ENCODE peak calls at places on chromosomes 16 and 17, in eight cellular contexts. D is PC-3; V is psoas muscle; E is adrenal gland; W is left ventricle myocardium inferior; X is RWPE2; Q is AG04450; M is CD8-positive, alpha-beta T cell. P is an unnamed sample. For H3K27me3, the result is how much of the 10 kb centered on the place peaks cover.

GRCh38 chr17:73782641-73783381 is 138.6 kb upstream of the SDK2 start:
- DNase-seq in D (peak), V (no peak), E (no peak), W (no peak), X (no peak), Q (no peak), M (no peak), P (no peak)

GRCh38 chr17:50151937-50152547 is 1.6 kb upstream of the PPP1R9B start:
- DNase-seq in D (peak), V (peak), E (peak), W (peak), X (peak), Q (no peak), M (peak), P (peak)

GRCh38 chr16:72986011-72986410 is 61.9 kb downstream of the ZFHX3 start:
- DNase-seq in D (no peak), V (peak), E (peak), W (peak), X (peak), Q (no peak), M (no peak), P (peak)

GRCh38 chr17:3981455-3981854 is 17.2 kb upstream of the ATP2A3 start:
- DNase-seq in D (no peak), V (peak), E (no peak), W (no peak), X (peak), Q (no peak), M (no peak), P (no peak)

GRCh38 chr17:30363715-30364202 is 15.0 kb upstream of the CPD start:
- DNase-seq in D (peak), V (no peak), E (no peak), W (no peak), X (no peak), Q (peak), M (peak), P (no peak)

GRCh38 chr17:59451706-59452105 is 113.7 kb upstream of the DHX40 start:
- DNase-seq in D (peak), V (no peak), E (no peak), W (no peak), X (no peak), Q (no peak), M (no peak), P (no peak)

GRCh38 chr17:67434061-67434525 is 57.0 kb downstream of the PITPNC1 start:
- DNase-seq in D (no peak), V (no peak), E (peak), W (peak), X (no peak), Q (no peak), M (peak), P (peak)

GRCh38 chr16:35602116-35602515 is 2142.7 kb downstream of the TP53TG3F start:
- DNase-seq in D (no peak), V (no peak), E (no peak), W (no peak), X (no peak), Q (no peak), M (no peak), P (no peak)

GRCh38 chr17:7897090-7897489 is 8.5 kb downstream of the CHD3 start:
- DNase-seq in D (peak), V (no peak), E (no peak), W (no peak), X (no peak), Q (no peak), M (no peak), P (no peak)

DNA sequence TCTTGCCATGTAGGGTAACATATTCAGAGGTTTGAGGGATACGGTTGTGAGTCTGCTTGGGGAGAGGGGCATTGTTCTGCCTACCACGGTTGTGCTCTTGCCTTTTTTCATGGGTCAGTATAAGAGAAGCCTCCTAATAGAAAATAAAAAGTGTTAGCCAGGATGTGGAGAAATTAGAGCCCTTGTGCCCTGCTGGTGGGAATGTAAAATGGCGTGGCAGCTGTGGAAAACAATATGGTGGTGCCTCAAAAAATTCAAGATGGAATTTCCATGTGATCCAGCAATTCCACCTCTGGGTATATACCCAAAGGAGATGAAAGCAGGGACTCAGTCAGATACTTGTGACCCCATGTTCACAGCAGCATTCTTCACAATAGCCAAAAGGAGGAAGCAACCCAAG is 14.2 kb upstream of the LRRC75A start:
- DNase-seq in D (no peak), V (no peak), E (no peak), W (no peak), X (no peak), Q (no peak), M (no peak), P (no peak)
- TF ChIP-seq CTCF in D (peak), V (no peak), E (no peak), W (no peak), X (no peak), Q (peak), M (no peak), P (no peak)

DNA sequence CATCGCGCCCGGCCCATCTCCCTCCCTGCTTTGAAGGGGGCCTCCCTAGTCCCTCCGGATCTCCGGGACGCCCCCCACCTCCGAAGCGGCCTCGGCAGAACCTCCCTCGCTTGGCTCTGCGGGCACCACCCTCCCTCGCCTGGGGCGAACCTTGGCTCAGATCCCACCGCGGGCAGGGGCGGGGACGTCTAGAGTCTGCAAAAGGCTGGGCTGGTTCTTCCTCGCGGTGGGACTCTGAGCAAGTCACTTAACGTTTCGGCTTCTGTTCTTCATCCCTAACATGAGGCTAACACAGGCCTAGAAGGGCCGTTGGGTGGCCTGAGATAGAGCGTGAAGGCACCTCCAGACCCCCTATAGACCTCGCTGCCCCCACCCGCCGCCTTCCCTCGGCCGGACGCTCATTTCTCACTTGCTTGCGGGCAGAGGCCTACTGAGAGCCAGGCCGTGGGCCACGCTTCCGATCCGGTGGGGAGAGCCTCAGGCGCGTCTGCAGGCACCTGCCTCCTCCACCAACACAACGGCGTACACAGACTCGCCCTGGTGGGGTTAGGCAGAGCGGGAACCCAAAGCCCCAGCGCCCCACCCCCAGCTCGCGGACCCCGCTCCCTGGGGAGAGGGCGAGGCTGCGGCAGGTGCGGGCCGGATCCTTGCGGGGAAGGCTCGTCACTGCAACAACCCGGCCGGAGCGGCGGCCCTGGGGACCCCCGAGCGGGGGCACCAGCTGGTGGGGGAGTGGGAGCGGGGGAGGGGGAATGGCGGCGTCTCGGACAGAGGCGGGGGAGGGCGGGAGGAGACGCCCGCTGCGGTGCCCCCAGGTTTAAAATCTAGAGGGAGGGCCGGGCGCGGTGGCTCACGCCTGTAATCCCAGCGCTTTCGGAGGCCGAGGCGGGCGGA is 5.4 kb downstream of the MYO1C start:
- DNase-seq in D (no peak), V (peak), E (peak), W (peak), X (no peak), Q (no peak), M (peak), P (peak)
- H3K4me3 ChIP-seq in D (no peak), V (peak), E (no peak), W (peak), X (peak), Q (no peak), M (peak), P (peak)

GRCh38 chr16:85952197-85952596 is 53.2 kb downstream of the IRF8 start:
- DNase-seq in D (no peak), V (no peak), E (no peak), W (no peak), X (no peak), Q (no peak), M (no peak), P (no peak)
- H3K27me3 ChIP-seq in D (half or more), V (under half), E (under half), W (half or more), X (under half), Q (half or more), M (under half), P (under half)

GRCh38 chr17:1058423-1059130 is 61.6 kb downstream of the TIMM22 start:
- DNase-seq in D (peak), V (peak), E (peak), W (peak), X (no peak), Q (no peak), M (peak), P (peak)
- TF ChIP-seq CTCF in D (peak), V (peak), E (peak), W (peak), X (peak), Q (peak), M (no peak), P (peak)